ENCODE peak calls at places on chromosomes 12 and 14, in five cellular contexts. One of them, this sample, is unnamed.

GRCh38 chr14:69137456-69138188 is 15.3 kb downstream of the DCAF5 start:
- DNase-seq in upper lobe of right lung: no peak
- DNase-seq in IMR-90: peak
- DNase-seq in coronary artery: no peak
- DNase-seq in AG09309: no peak
- DNase-seq in this sample: peak

GRCh38 chr14:56996721-56997399 is 186.6 kb upstream of the OTX2 start:
- DNase-seq in upper lobe of right lung: no peak
- DNase-seq in IMR-90: no peak
- DNase-seq in coronary artery: no peak
- DNase-seq in AG09309: no peak
- DNase-seq in this sample: no peak

GRCh38 chr14:100532916-100533630 is 54.1 kb downstream of the BEGAIN start:
- DNase-seq in upper lobe of right lung: peak
- DNase-seq in IMR-90: peak
- DNase-seq in coronary artery: no peak
- DNase-seq in AG09309: no peak
- DNase-seq in this sample: no peak

GRCh38 chr14:104086661-104087461 is 1.4 kb downstream of the ASPG start:
- DNase-seq in upper lobe of right lung: peak
- DNase-seq in IMR-90: no peak
- DNase-seq in coronary artery: peak
- DNase-seq in AG09309: no peak
- DNase-seq in this sample: no peak

GRCh38 chr14:54713364-54713763 is 146.4 kb downstream of the SAMD4A start:
- DNase-seq in upper lobe of right lung: no peak
- DNase-seq in IMR-90: peak
- DNase-seq in coronary artery: no peak
- DNase-seq in AG09309: no peak
- DNase-seq in this sample: no peak

GRCh38 chr14:74492413-74493342 is at the start of gene NPC2:
- DNase-seq in upper lobe of right lung: no peak
- DNase-seq in IMR-90: no peak
- DNase-seq in coronary artery: no peak
- DNase-seq in AG09309: no peak
- DNase-seq in this sample: peak

GRCh38 chr12:43758728-43759563 is at the start of the genes IRAK4 and PUS7L:
- DNase-seq in upper lobe of right lung: peak
- DNase-seq in IMR-90: peak
- DNase-seq in coronary artery: peak
- DNase-seq in AG09309: peak
- DNase-seq in this sample: peak

GRCh38 chr12:131002271-131002670 is 48.6 kb downstream of the ADGRD1 start:
- DNase-seq in upper lobe of right lung: no peak
- DNase-seq in IMR-90: no peak
- DNase-seq in coronary artery: no peak
- DNase-seq in AG09309: no peak
- DNase-seq in this sample: no peak

GRCh38 chr12:116284401-116284800 is 6.9 kb upstream of the MED13L start:
- DNase-seq in upper lobe of right lung: no peak
- DNase-seq in IMR-90: no peak
- DNase-seq in coronary artery: no peak
- DNase-seq in AG09309: peak
- DNase-seq in this sample: peak

GRCh38 chr12:40325349-40325960 is 100.7 kb downstream of the LRRK2 start:
- DNase-seq in upper lobe of right lung: no peak
- DNase-seq in IMR-90: peak
- DNase-seq in coronary artery: no peak
- DNase-seq in AG09309: no peak
- DNase-seq in this sample: peak

GRCh38 chr12:81080431-81080983 is 2.6 kb downstream of the ACSS3 start:
- DNase-seq in upper lobe of right lung: no peak
- DNase-seq in IMR-90: peak
- DNase-seq in coronary artery: no peak
- DNase-seq in AG09309: peak
- DNase-seq in this sample: peak

GRCh38 chr12:81077329-81077685 is 572 bp upstream of the ACSS3 start:
- DNase-seq in upper lobe of right lung: no peak
- DNase-seq in IMR-90: no peak
- DNase-seq in coronary artery: no peak
- DNase-seq in AG09309: no peak
- DNase-seq in this sample: peak

GRCh38 chr12:81079280-81080076 is 1.6 kb downstream of the ACSS3 start:
- DNase-seq in upper lobe of right lung: no peak
- DNase-seq in IMR-90: no peak
- DNase-seq in coronary artery: no peak
- DNase-seq in AG09309: no peak
- DNase-seq in this sample: peak

GRCh38 chr12:81077686-81078441 is at the start of gene ACSS3:
- DNase-seq in upper lobe of right lung: peak
- DNase-seq in IMR-90: no peak
- DNase-seq in coronary artery: peak
- DNase-seq in AG09309: no peak
- DNase-seq in this sample: peak

GRCh38 chr12:81078469-81079196 is 754 bp downstream of the ACSS3 start:
- DNase-seq in upper lobe of right lung: no peak
- DNase-seq in IMR-90: peak
- DNase-seq in coronary artery: no peak
- DNase-seq in AG09309: peak
- DNase-seq in this sample: peak
- H3K4me3 ChIP-seq in upper lobe of right lung: peak
- H3K4me3 ChIP-seq in IMR-90: peak
- H3K4me3 ChIP-seq in coronary artery: peak
- H3K4me3 ChIP-seq in AG09309: peak
- H3K4me3 ChIP-seq in this sample: peak

DNA sequence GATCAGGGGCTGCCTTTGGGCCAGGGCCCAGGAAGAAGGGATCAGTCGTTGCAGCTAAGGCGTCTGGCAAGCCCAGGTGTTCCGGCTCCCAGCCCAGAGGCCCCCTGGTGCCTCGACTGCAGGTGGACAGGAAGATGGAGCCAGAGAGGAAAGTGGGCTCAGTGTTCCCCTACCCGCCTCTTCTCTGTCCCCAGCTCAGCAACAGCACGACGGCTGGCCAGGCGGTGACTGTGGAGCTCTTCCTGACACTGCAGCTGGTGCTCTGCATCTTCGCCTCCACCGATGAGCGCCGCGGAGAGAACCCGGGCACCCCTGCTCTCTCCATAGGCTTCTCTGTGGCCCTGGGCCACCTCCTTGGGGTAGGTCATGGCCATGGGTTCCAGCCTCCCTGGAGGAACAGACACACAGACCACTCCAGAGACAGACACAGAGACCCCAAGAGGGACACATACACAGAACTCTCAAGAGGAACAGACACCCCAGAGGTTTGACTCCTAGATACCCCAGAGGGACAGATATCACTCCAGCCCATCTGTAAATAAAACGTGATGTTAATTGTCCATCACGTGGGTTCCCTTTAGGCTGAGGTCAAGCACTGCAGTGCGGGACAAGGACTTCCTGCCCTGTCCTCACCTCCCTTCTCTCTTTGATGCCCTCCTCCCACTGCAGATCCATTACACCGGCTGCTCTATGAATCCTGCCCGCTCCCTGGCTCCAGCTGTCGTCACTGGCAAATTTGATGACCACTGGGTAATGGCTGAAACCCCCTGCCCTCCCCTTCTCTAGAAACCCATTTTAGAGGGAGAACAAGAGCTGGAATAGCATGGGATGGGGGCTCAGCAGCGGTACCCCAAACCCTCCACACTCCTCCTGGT is 3.7 kb downstream of the AQP2 start:
- DNase-seq in upper lobe of right lung: peak
- DNase-seq in IMR-90: no peak
- DNase-seq in coronary artery: no peak
- DNase-seq in AG09309: no peak
- DNase-seq in this sample: no peak
- H3K4me3 ChIP-seq in upper lobe of right lung: no peak
- H3K4me3 ChIP-seq in IMR-90: no peak
- H3K4me3 ChIP-seq in coronary artery: no peak
- H3K4me3 ChIP-seq in AG09309: no peak
- H3K4me3 ChIP-seq in this sample: no peak

DNA sequence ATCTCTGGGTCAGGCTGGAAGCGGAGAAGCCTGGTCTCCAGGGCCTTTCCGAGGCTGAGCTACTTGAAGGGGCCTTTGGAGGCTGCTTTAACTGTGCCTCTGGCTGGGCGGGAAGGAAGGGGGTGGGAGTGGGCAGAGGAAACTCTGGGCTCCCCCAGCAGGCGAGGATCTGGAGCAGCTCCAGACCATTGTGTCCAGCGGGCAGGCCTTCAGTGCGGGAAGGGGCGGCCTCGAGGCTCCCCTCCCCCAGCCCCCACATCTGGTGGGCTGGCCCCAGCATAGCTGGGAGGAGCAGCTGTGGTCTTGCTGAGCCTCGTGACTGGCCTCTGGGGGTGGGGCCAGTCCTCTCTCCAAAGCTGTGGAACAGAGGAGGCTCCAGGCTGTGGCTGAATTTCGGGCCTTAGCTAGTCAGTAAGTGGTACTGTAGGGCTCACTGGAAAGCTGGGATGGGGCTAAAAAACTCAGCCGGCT is 3.4 kb downstream of the TAMALIN start:
- DNase-seq in upper lobe of right lung: peak
- DNase-seq in IMR-90: peak
- DNase-seq in coronary artery: no peak
- DNase-seq in AG09309: no peak
- DNase-seq in this sample: peak
- H3K4me3 ChIP-seq in upper lobe of right lung: peak
- H3K4me3 ChIP-seq in IMR-90: no peak
- H3K4me3 ChIP-seq in coronary artery: peak
- H3K4me3 ChIP-seq in AG09309: no peak
- H3K4me3 ChIP-seq in this sample: peak

GRCh38 chr12:49347307-49348237 is 884 bp downstream of the DNAJC22 start:
- DNase-seq in upper lobe of right lung: peak
- DNase-seq in IMR-90: peak
- DNase-seq in coronary artery: peak
- DNase-seq in AG09309: no peak
- DNase-seq in this sample: peak

GRCh38 chr12:49344486-49345047 is 2.1 kb upstream of the DNAJC22 start:
- DNase-seq in upper lobe of right lung: no peak
- DNase-seq in IMR-90: no peak
- DNase-seq in coronary artery: no peak
- DNase-seq in AG09309: no peak
- DNase-seq in this sample: no peak

GRCh38 chr12:49345048-49345839 is 1.4 kb upstream of the DNAJC22 start:
- DNase-seq in upper lobe of right lung: peak
- DNase-seq in IMR-90: no peak
- DNase-seq in coronary artery: no peak
- DNase-seq in AG09309: no peak
- DNase-seq in this sample: no peak

GRCh38 chr12:49346659-49347306 is at the start of gene DNAJC22:
- DNase-seq in upper lobe of right lung: peak
- DNase-seq in IMR-90: no peak
- DNase-seq in coronary artery: peak
- DNase-seq in AG09309: no peak
- DNase-seq in this sample: peak

DNA sequence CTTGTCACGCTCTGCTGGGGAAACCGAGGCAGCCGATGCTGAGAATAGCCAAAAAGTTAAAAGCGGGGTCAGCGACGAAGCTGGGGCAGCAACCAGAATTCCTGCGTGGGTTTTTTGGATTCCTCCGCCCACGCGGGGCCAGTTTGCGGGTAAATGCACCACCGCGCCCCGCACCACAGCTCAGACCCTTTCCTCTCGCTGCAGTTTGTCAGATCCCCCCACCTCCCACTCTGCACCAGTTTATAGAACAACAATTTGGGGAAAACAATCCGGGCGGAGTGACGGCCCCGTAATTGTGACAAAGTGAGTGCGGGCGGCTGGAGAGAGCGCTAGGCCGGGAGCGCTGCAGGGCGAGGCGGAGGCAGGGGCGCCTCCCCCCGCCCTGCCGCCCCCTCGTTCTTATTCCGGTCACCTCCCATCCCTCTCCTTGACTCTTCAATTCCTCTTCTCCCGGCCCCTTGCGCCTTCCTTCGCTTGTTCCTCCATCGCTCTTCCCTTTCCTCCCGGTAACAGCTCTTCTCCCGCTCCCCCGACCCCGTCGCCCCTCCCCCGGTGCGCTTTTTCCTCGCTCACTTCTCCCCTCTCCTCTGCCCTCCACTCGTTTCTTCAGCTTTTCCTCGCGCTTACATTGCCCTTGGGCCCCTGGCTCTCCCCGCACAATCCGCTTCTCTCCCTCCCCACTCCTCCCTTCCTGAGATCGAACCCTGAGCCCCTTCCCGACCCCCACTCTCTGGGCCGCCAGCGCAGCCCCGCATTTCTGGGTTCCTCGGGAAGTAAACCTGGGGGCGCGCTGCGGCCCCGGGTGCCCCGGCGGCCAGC is 639 bp upstream of the DNAJC22 start:
- DNase-seq in upper lobe of right lung: peak
- DNase-seq in IMR-90: no peak
- DNase-seq in coronary artery: no peak
- DNase-seq in AG09309: no peak
- DNase-seq in this sample: no peak
- H3K4me3 ChIP-seq in upper lobe of right lung: peak
- H3K4me3 ChIP-seq in IMR-90: peak
- H3K4me3 ChIP-seq in coronary artery: peak
- H3K4me3 ChIP-seq in AG09309: peak
- H3K4me3 ChIP-seq in this sample: peak

GRCh38 chr12:124478416-124478815 is 89.0 kb downstream of the NCOR2 start:
- DNase-seq in upper lobe of right lung: no peak
- DNase-seq in IMR-90: no peak
- DNase-seq in coronary artery: no peak
- DNase-seq in AG09309: no peak
- DNase-seq in this sample: no peak
- H3K4me3 ChIP-seq in upper lobe of right lung: no peak
- H3K4me3 ChIP-seq in IMR-90: no peak
- H3K4me3 ChIP-seq in coronary artery: no peak
- H3K4me3 ChIP-seq in AG09309: no peak
- H3K4me3 ChIP-seq in this sample: no peak

GRCh38 chr12:52043386-52044212 is 7.6 kb upstream of the NR4A1 start:
- DNase-seq in upper lobe of right lung: no peak
- DNase-seq in IMR-90: no peak
- DNase-seq in coronary artery: peak
- DNase-seq in AG09309: no peak
- DNase-seq in this sample: no peak
- H3K4me3 ChIP-seq in upper lobe of right lung: no peak
- H3K4me3 ChIP-seq in IMR-90: no peak
- H3K4me3 ChIP-seq in coronary artery: peak
- H3K4me3 ChIP-seq in AG09309: no peak
- H3K4me3 ChIP-seq in this sample: no peak